ENCODE peak calls at places on chromosomes 2 and 18, in ten cellular contexts. G is cardiac muscle cell, L is B cell, H is AG09309, C is HFF-Myc, W is bronchial epithelial cell, P is fibroblast of pulmonary artery, A is colonic mucosa, M is GM20000, O is neural progenitor cell. B is an unnamed sample.

GRCh38 chr2:45380131-45380836 is 230.8 kb downstream of the SRBD1 start:
- DNase-seq in G (no peak), L (no peak), H (no peak), C (peak), W (peak), P (peak), A (peak), M (no peak), O (no peak), B (peak)

GRCh38 chr18:43588838-43589237 is 311.5 kb upstream of the SYT4 start:
- DNase-seq in G (no peak), L (no peak), H (no peak), C (no peak), W (no peak), P (no peak), A (no peak), M (no peak), O (no peak), B (no peak)

GRCh38 chr2:201413143-201413542 is 38.1 kb downstream of the TRAK2 start:
- DNase-seq in G (no peak), L (no peak), H (no peak), C (no peak), W (no peak), P (no peak), A (no peak), M (no peak), O (no peak), B (no peak)

GRCh38 chr2:239549711-239550265 is 149.0 kb upstream of the HDAC4 start:
- DNase-seq in G (no peak), L (no peak), H (no peak), C (no peak), W (no peak), P (no peak), A (no peak), M (no peak), O (no peak), B (no peak)

GRCh38 chr18:79964330-79965118 is at the start of gene HSBP1L1:
- DNase-seq in G (peak), L (peak), H (no peak), C (no peak), W (no peak), P (peak), A (peak), M (peak), O (peak), B (peak)

GRCh38 chr18:32249147-32249546 is 59.3 kb downstream of the MEP1B start:
- DNase-seq in G (no peak), L (no peak), H (no peak), C (no peak), W (no peak), P (no peak), A (no peak), M (no peak), O (no peak), B (no peak)

GRCh38 chr2:208361077-208361441 is 45.5 kb upstream of the PTH2R start:
- DNase-seq in G (no peak), L (no peak), H (no peak), C (no peak), W (no peak), P (no peak), A (no peak), M (no peak), O (no peak), B (no peak)

GRCh38 chr2:195709901-195710300 is 52.9 kb downstream of the SLC39A10 start:
- DNase-seq in G (no peak), L (no peak), H (no peak), C (no peak), W (no peak), P (no peak), A (no peak), M (no peak), O (no peak), B (no peak)

GRCh38 chr18:35060092-35060491 is 18.9 kb downstream of the MAPRE2 start:
- DNase-seq in G (no peak), L (no peak), H (no peak), C (no peak), W (no peak), P (no peak), A (peak), M (no peak), O (no peak), B (no peak)

GRCh38 chr2:44778671-44779476 is 162.6 kb upstream of the SIX3 start:
- DNase-seq in G (no peak), L (peak), H (no peak), C (no peak), W (no peak), P (no peak), A (no peak), M (peak), O (peak), B (no peak)

GRCh38 chr2:238023608-238024007 is 37.2 kb upstream of the SCLY start:
- DNase-seq in G (no peak), L (no peak), H (no peak), C (no peak), W (no peak), P (no peak), A (peak), M (no peak), O (no peak), B (no peak)

GRCh38 chr2:238025741-238026360 is 35.0 kb upstream of the SCLY start:
- DNase-seq in G (no peak), L (no peak), H (no peak), C (no peak), W (no peak), P (no peak), A (no peak), M (no peak), O (no peak), B (no peak)

GRCh38 chr2:238022594-238023157 is 38.1 kb upstream of the SCLY start:
- DNase-seq in G (no peak), L (no peak), H (no peak), C (no peak), W (no peak), P (no peak), A (peak), M (no peak), O (no peak), B (no peak)

GRCh38 chr2:238026953-238027505 is 33.8 kb upstream of the SCLY start:
- DNase-seq in G (no peak), L (no peak), H (no peak), C (no peak), W (no peak), P (no peak), A (no peak), M (no peak), O (no peak), B (no peak)

GRCh38 chr2:238024986-238025385 is 35.8 kb upstream of the SCLY start:
- DNase-seq in G (peak), L (no peak), H (peak), C (peak), W (peak), P (peak), A (peak), M (no peak), O (no peak), B (no peak)
- TF ChIP-seq CTCF in G (no peak), L (no peak), H (no peak), C (no peak), W (no peak), P (no peak), A (no peak), M (no peak), O (no peak), B (no peak)

GRCh38 chr2:219010162-219010756 is 17.0 kb upstream of the CRYBA2 start:
- DNase-seq in G (no peak), L (no peak), H (no peak), C (no peak), W (peak), P (peak), A (no peak), M (peak), O (peak), B (peak)
- TF ChIP-seq CTCF in G (peak), L (peak), H (peak), C (peak), W (peak), P (peak), A (peak), M (peak), O (peak), B (peak)

GRCh38 chr2:219461061-219461514 is 26.4 kb downstream of the SPEG start:
- DNase-seq in G (peak), L (no peak), H (no peak), C (no peak), W (no peak), P (peak), A (no peak), M (no peak), O (peak), B (no peak)
- TF ChIP-seq CTCF in G (no peak), L (no peak), H (no peak), C (no peak), W (no peak), P (no peak), A (no peak), M (no peak), O (no peak), B (no peak)

GRCh38 chr2:230809677-230810251 is 55.0 kb upstream of the ITM2C start:
- DNase-seq in G (no peak), L (no peak), H (no peak), C (no peak), W (no peak), P (no peak), A (no peak), M (no peak), O (no peak), B (no peak)
- TF ChIP-seq CTCF in G (peak), L (no peak), H (peak), C (peak), W (no peak), P (peak), A (no peak), M (no peak), O (peak), B (no peak)

DNA sequence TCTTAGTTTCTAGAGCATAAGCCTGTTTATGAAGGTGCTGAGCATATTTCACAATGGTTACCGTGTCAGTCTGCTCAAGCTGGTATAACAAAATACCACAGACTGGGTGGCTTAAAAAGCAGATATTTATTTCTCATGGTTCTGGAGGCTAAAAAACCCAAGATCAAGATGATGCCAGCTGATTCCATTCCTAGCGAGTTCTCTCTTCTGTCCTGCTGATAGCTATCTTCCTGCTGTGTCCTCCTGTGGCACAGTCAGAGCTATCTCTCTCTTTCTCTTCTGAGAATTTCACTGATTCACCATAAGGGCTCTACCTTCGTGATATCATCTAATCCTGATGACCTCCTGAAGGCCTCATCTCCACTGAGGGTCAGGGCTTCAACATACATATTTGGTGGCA is 273.0 kb downstream of the CDH2 start:
- DNase-seq in G (no peak), L (no peak), H (no peak), C (no peak), W (no peak), P (no peak), A (no peak), M (no peak), O (no peak), B (no peak)
- TF ChIP-seq CTCF in G (no peak), L (no peak), H (no peak), C (no peak), W (no peak), P (no peak), A (no peak), M (no peak), O (no peak), B (no peak)

GRCh38 chr2:1047485-1047884 is 96.8 kb downstream of the SNTG2 start:
- DNase-seq in G (peak), L (no peak), H (no peak), C (no peak), W (no peak), P (peak), A (no peak), M (no peak), O (no peak), B (no peak)
- TF ChIP-seq CTCF in G (peak), L (peak), H (no peak), C (no peak), W (no peak), P (no peak), A (no peak), M (no peak), O (peak), B (no peak)

GRCh38 chr2:216343221-216343985 is 28.9 kb downstream of the MARCHF4 start:
- DNase-seq in G (peak), L (no peak), H (no peak), C (no peak), W (no peak), P (no peak), A (no peak), M (no peak), O (no peak), B (no peak)

GRCh38 chr2:216335252-216335651 is 37.0 kb downstream of the MARCHF4 start:
- DNase-seq in G (no peak), L (no peak), H (no peak), C (no peak), W (no peak), P (no peak), A (no peak), M (no peak), O (no peak), B (no peak)

GRCh38 chr2:216341151-216341550 is 31.1 kb downstream of the MARCHF4 start:
- DNase-seq in G (peak), L (no peak), H (no peak), C (no peak), W (no peak), P (no peak), A (no peak), M (no peak), O (no peak), B (no peak)

GRCh38 chr2:216340280-216340631 is 32.0 kb downstream of the MARCHF4 start:
- DNase-seq in G (no peak), L (no peak), H (no peak), C (no peak), W (no peak), P (no peak), A (no peak), M (no peak), O (no peak), B (no peak)

GRCh38 chr2:216339456-216340279 is 32.6 kb downstream of the MARCHF4 start:
- DNase-seq in G (peak), L (no peak), H (no peak), C (peak), W (peak), P (peak), A (peak), M (no peak), O (peak), B (no peak)
- TF ChIP-seq CTCF in G (peak), L (no peak), H (peak), C (no peak), W (peak), P (peak), A (no peak), M (no peak), O (no peak), B (no peak)

GRCh38 chr2:168712053-168712452 is 90.4 kb upstream of the NOSTRIN start:
- DNase-seq in G (no peak), L (peak), H (no peak), C (no peak), W (no peak), P (no peak), A (no peak), M (peak), O (peak), B (no peak)
- TF ChIP-seq CTCF in G (no peak), L (peak), H (peak), C (no peak), W (no peak), P (no peak), A (no peak), M (peak), O (peak), B (no peak)

DNA sequence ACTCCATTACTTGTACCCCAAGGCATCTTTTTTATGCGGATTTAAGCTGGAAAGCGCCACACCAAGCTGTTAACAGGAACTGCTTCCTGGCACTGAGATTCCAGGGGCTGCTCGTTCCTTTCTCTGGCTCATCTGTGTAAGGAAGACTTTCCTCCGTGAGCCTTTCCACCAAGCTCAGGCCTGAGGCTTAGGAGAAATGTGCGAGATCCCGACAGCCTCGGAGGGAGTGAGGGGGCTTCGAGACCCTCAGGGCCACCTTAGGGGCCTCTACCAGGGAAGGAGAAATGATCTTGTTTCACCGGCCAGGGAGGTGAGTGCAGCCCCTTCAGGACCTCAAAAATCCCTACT is 17.1 kb downstream of the B3GNT7 start:
- DNase-seq in G (no peak), L (no peak), H (no peak), C (no peak), W (no peak), P (no peak), A (no peak), M (no peak), O (no peak), B (no peak)
- TF ChIP-seq CTCF in G (no peak), L (peak), H (no peak), C (no peak), W (no peak), P (no peak), A (no peak), M (no peak), O (no peak), B (no peak)

DNA sequence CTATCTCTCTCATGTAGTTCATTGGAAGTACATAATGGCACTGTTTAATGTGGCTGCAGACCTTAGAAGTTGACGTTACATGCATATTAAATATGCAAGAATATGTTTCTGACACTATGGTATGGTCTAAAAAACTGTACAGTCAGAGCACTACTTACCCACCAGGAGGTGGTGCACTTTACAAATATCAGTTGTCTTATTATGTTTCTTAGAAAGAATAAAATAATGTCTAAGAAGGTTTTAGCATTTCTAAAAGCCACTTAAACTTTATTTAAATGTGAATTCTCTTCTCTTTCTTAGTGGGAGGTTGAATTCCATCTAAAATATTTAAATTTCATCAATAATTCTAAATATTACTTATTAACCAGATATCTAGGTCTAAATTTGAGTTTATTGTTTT is 4.3 kb downstream of the TMEFF2 start:
- DNase-seq in G (peak), L (no peak), H (peak), C (no peak), W (peak), P (peak), A (no peak), M (peak), O (no peak), B (no peak)
- TF ChIP-seq CTCF in G (peak), L (peak), H (peak), C (peak), W (peak), P (peak), A (peak), M (peak), O (peak), B (peak)

B was measured in Calu3.